ENCODE peak calls at places on chromosomes 12 and 14, in four cellular contexts. F is coronary artery, Q is A549, Z is aorta. C is an unnamed sample.

GRCh38 chr14:93084402-93084801 is 31.3 kb downstream of the ITPK1 start:
- DNase-seq in F (no peak), Q (no peak), Z (no peak), C (no peak)

GRCh38 chr12:99498756-99499155 is 148.8 kb upstream of the GARIN6 start:
- DNase-seq in F (no peak), Q (peak), Z (no peak), C (no peak)

GRCh38 chr14:52596861-52597260 is 44.2 kb downstream of the GPR137C start:
- DNase-seq in F (no peak), Q (no peak), Z (no peak), C (no peak)

GRCh38 chr14:71380271-71380670 is 473.0 kb downstream of the PCNX1 start:
- DNase-seq in F (no peak), Q (no peak), Z (no peak), C (no peak)

GRCh38 chr12:91171475-91171874 is 11.1 kb downstream of the DCN start:
- DNase-seq in F (no peak), Q (no peak), Z (no peak), C (no peak)

GRCh38 chr14:38387821-38388220 is 131.9 kb upstream of the CLEC14A start:
- DNase-seq in F (no peak), Q (no peak), Z (no peak), C (no peak)

GRCh38 chr14:78950654-78951053 is 780.5 kb downstream of the NRXN3 start:
- DNase-seq in F (no peak), Q (peak), Z (no peak), C (no peak)

GRCh38 chr14:67285876-67286452 is 44.7 kb downstream of the PALS1 start:
- DNase-seq in F (no peak), Q (peak), Z (no peak), C (no peak)

GRCh38 chr12:1356285-1356684 is 238.1 kb downstream of the FBXL14 start:
- DNase-seq in F (no peak), Q (no peak), Z (no peak), C (no peak)

GRCh38 chr12:70609203-70609602 is 28.0 kb downstream of the PTPRB start:
- DNase-seq in F (no peak), Q (no peak), Z (no peak), C (no peak)

GRCh38 chr12:125533434-125534029 is 468.3 kb downstream of the AACS start:
- DNase-seq in F (peak), Q (peak), Z (no peak), C (no peak)

GRCh38 chr14:59771577-59771976 is 99.0 kb downstream of the RTN1 start:
- DNase-seq in F (no peak), Q (no peak), Z (no peak), C (no peak)

GRCh38 chr14:58138065-58138718 is 13.8 kb downstream of the ARMH4 start:
- DNase-seq in F (no peak), Q (no peak), Z (no peak), C (no peak)

GRCh38 chr14:100022772-100023451 is 42.3 kb upstream of the EVL start:
- DNase-seq in F (no peak), Q (no peak), Z (no peak), C (no peak)

GRCh38 chr12:56900583-56900982 is 33.6 kb downstream of the SDR9C7 start:
- DNase-seq in F (no peak), Q (peak), Z (no peak), C (no peak)

GRCh38 chr14:76917759-76918175 is 91.6 kb downstream of the LRRC74A start:
- DNase-seq in F (no peak), Q (no peak), Z (no peak), C (no peak)

GRCh38 chr14:51206462-51206861 is 33.6 kb upstream of the TMX1 start:
- DNase-seq in F (no peak), Q (no peak), Z (no peak), C (no peak)

GRCh38 chr14:102949801-102950451 is 27.5 kb downstream of the AMN start:
- DNase-seq in F (no peak), Q (no peak), Z (peak), C (no peak)

GRCh38 chr14:79016828-79017505 is 846.8 kb downstream of the NRXN3 start:
- DNase-seq in F (no peak), Q (peak), Z (no peak), C (no peak)

GRCh38 chr12:53048033-53048779 is 1.7 kb upstream of the TNS2 start:
- DNase-seq in F (peak), Q (peak), Z (peak), C (no peak)

GRCh38 chr12:63978519-63978918 is 134.0 kb downstream of the SRGAP1 start:
- DNase-seq in F (no peak), Q (peak), Z (no peak), C (no peak)

GRCh38 chr14:95069018-95069417 is 88.3 kb downstream of the DICER1 start:
- DNase-seq in F (no peak), Q (no peak), Z (no peak), C (no peak)

GRCh38 chr12:131163189-131163738 is 209.6 kb downstream of the ADGRD1 start:
- DNase-seq in F (peak), Q (no peak), Z (no peak), C (no peak)

GRCh38 chr12:20194171-20194570 is 174.2 kb upstream of the PDE3A start:
- DNase-seq in F (no peak), Q (peak), Z (no peak), C (no peak)

GRCh38 chr12:6758511-6758910 is 5.6 kb upstream of the MLF2 start:
- DNase-seq in F (no peak), Q (no peak), Z (no peak), C (no peak)

GRCh38 chr14:69325646-69326265 is 65.8 kb downstream of the GALNT16 start:
- DNase-seq in F (peak), Q (no peak), Z (peak), C (no peak)

GRCh38 chr14:106417224-106418049 is 891.1 kb downstream of the TMEM121 start:
- DNase-seq in F (no peak), Q (peak), Z (peak), C (peak)

GRCh38 chr14:89936654-89937185 is 17.8 kb downstream of the EFCAB11 start:
- DNase-seq in F (no peak), Q (no peak), Z (no peak), C (no peak)

GRCh38 chr12:132288516-132289188 is 40.7 kb downstream of the GALNT9 start:
- DNase-seq in F (no peak), Q (no peak), Z (peak), C (no peak)

GRCh38 chr14:23899788-23900187 is 53.8 kb upstream of the DHRS4 start:
- DNase-seq in F (no peak), Q (no peak), Z (no peak), C (no peak)

GRCh38 chr12:66387067-66387466 is 84.8 kb downstream of the HELB start:
- DNase-seq in F (no peak), Q (no peak), Z (no peak), C (no peak)

GRCh38 chr12:10717410-10717809 is 5.7 kb downstream of the YBX3 start:
- DNase-seq in F (no peak), Q (no peak), Z (no peak), C (no peak)

GRCh38 chr12:54417712-54418440 is 1.2 kb downstream of the ITGA5 start:
- DNase-seq in F (no peak), Q (no peak), Z (no peak), C (no peak)

GRCh38 chr12:85225501-85225900 is 54.5 kb upstream of the ALX1 start:
- DNase-seq in F (no peak), Q (no peak), Z (no peak), C (no peak)

GRCh38 chr12:76080017-76080728 is 4.3 kb downstream of the NAP1L1 start:
- DNase-seq in F (no peak), Q (no peak), Z (no peak), C (no peak)

GRCh38 chr14:79056879-79057278 is 886.7 kb downstream of the NRXN3 start:
- DNase-seq in F (no peak), Q (no peak), Z (no peak), C (no peak)

GRCh38 chr14:72666610-72667009 is 227.3 kb downstream of the DPF3 start:
- DNase-seq in F (no peak), Q (peak), Z (no peak), C (no peak)

GRCh38 chr14:78835052-78835451 is 664.9 kb downstream of the NRXN3 start:
- DNase-seq in F (no peak), Q (no peak), Z (no peak), C (no peak)

C was measured in effector memory CD8-positive, alpha-beta T cell.